ENCODE peak calls at places on chromosomes 3 and 15, in seven cellular contexts. T is Right ventricle myocardium superior; Y is glomerular endothelial cell; H is endothelial cell; P is psoas muscle; Z is stimulated activated CD4-positive, alpha-beta T cell treated with anti-CD3 and anti-CD28 coated beads, Interleukin-1b, Interleukin-23, amount 100 ng/mL, for 48 hours; K is adipocyte. M is an unnamed sample.
A peak's percentile ranks its signal among the peaks of the same experiment; 100 is the strongest.

GRCh38 chr3:177557561-177557960 is 360.3 kb upstream of the TBL1XR1 start:
- DNase-seq in T (no peak), K (no peak), P (no peak), Y (no peak), H (no peak), Z (no peak), M (no peak)

GRCh38 chr15:76199106-76200082 is 111.9 kb downstream of the ETFA start:
- DNase-seq in H (no peak), Z (no peak), Y (no peak), K (no peak), P (peak; percentile 88), T (peak; percentile 71), M (peak; percentile 80)

GRCh38 chr3:67227030-67227429 is 228.9 kb downstream of the KBTBD8 start:
- DNase-seq in P (no peak), K (no peak), T (no peak), H (no peak), Z (no peak), Y (no peak), M (no peak)

GRCh38 chr3:140953028-140953960 is 11.7 kb downstream of the SLC25A36 start:
- DNase-seq in T (no peak), K (peak; percentile 52), P (no peak), Z (no peak), Y (no peak), H (no peak), M (no peak)

GRCh38 chr15:51846463-51847230 is 17.2 kb downstream of the TMOD3 start:
- DNase-seq in T (no peak), Z (no peak), K (peak; percentile 76), H (no peak), Y (peak; percentile 78), P (no peak), M (no peak)

GRCh38 chr3:139970526-139970925 is 35.5 kb downstream of the CLSTN2 start:
- DNase-seq in K (no peak), T (no peak), Y (no peak), Z (no peak), H (no peak), P (no peak), M (no peak)

GRCh38 chr15:36996121-36996520 is 104.2 kb downstream of the MEIS2 start:
- DNase-seq in Y (no peak), Z (no peak), T (no peak), P (no peak), H (no peak), K (no peak), M (no peak)

GRCh38 chr15:88838667-88839066 is 35.4 kb downstream of the ACAN start:
- DNase-seq in K (no peak), Z (no peak), H (no peak), Y (no peak), P (no peak), T (no peak), M (no peak)

GRCh38 chr3:124558898-124559649 is 171.2 kb upstream of the UMPS start:
- DNase-seq in P (peak; percentile 57), T (peak; percentile 79), Z (no peak), Y (no peak), H (no peak), K (peak; percentile 93), M (peak; percentile 92)

GRCh38 chr3:120093923-120094775 is at the start of gene GSK3B:
- DNase-seq in P (no peak), Z (peak; percentile 78), Y (no peak), K (peak; percentile 91), H (peak; percentile 97), T (peak; percentile 99), M (peak; percentile 77)

GRCh38 chr3:141241248-141242034 is 9.8 kb downstream of the PXYLP1 start:
- DNase-seq in P (peak; percentile 50), H (no peak), K (no peak), Z (no peak), T (peak; percentile 78), Y (no peak), M (no peak)

GRCh38 chr3:46449755-46450552 is 14.8 kb downstream of the LTF start:
- DNase-seq in T (no peak), H (peak; percentile 38), Y (no peak), K (peak; percentile 28), P (no peak), Z (no peak), M (no peak)

GRCh38 chr15:50873935-50874353 is 34.5 kb upstream of the AP4E1 start:
- DNase-seq in T (no peak), K (no peak), P (no peak), H (no peak), Z (no peak), Y (no peak), M (no peak)

GRCh38 chr3:17775073-17775472 is 32.6 kb upstream of the TBC1D5 start:
- DNase-seq in P (no peak), K (no peak), Z (peak; percentile 32), H (no peak), Y (no peak), T (no peak), M (no peak)

GRCh38 chr3:60456180-60456579 is 795.1 kb downstream of the FHIT start:
- DNase-seq in P (no peak), Z (no peak), T (no peak), Y (no peak), H (no peak), K (no peak), M (no peak)

M was measured in uterus.